ENCODE peak calls at places on chromosomes 6 and 20, in five cellular contexts. Q is sigmoid colon, T is spleen, C is tibial nerve, G is ovary. K is an unnamed sample.

GRCh38 chr6:142907017-142907470 is 37.9 kb downstream of the HIVEP2 start:
- DNase-seq in Q (no peak), T (no peak), C (no peak), G (no peak), K (no peak)

GRCh38 chr6:169158182-169158573 is 95.5 kb downstream of the THBS2 start:
- DNase-seq in Q (peak; percentile 80), T (no peak), C (peak; percentile 49), G (peak; percentile 90), K (no peak)

GRCh38 chr6:157110620-157111019 is 212.7 kb downstream of the TMEM242 start:
- DNase-seq in Q (no peak), T (no peak), C (no peak), G (no peak), K (no peak)

GRCh38 chr6:89763550-89763949 is 56.0 kb downstream of the MDN1 start:
- DNase-seq in Q (no peak), T (no peak), C (no peak), G (no peak), K (no peak)

GRCh38 chr20:60507087-60507684 is 549.0 kb downstream of the CDH26 start:
- DNase-seq in Q (no peak), T (no peak), C (no peak), G (no peak), K (no peak)

GRCh38 chr20:50216543-50217206 is 26.0 kb downstream of the CEBPB start:
- DNase-seq in Q (no peak), T (no peak), C (no peak), G (no peak), K (peak; percentile 39)

GRCh38 chr6:27136077-27136644 is 111.3 kb upstream of the PRSS16 start:
- DNase-seq in Q (no peak), T (no peak), C (no peak), G (no peak), K (no peak)

GRCh38 chr20:61744691-61745396 is 320.8 kb downstream of the TAF4 start:
- DNase-seq in Q (no peak), T (peak; percentile 38), C (no peak), G (no peak), K (no peak)

GRCh38 chr6:6806793-6807518 is 218.4 kb downstream of the LY86 start:
- DNase-seq in Q (peak; percentile 75), T (peak; percentile 87), C (peak; percentile 49), G (peak; percentile 27), K (peak; percentile 65)

GRCh38 chr6:89976141-89977020 is 82.1 kb downstream of the GJA10 start:
- DNase-seq in Q (no peak), T (no peak), C (no peak), G (no peak), K (no peak)

GRCh38 chr6:42279144-42279781 is 61.6 kb upstream of the MRPS10 start:
- DNase-seq in Q (peak; percentile 71), T (peak; percentile 85), C (no peak), G (peak; percentile 65), K (peak; percentile 83)

GRCh38 chr20:58864346-58864745 is 11.8 kb downstream of the GNAS start:
- DNase-seq in Q (no peak), T (no peak), C (no peak), G (no peak), K (no peak)

GRCh38 chr20:427401-427800 is 19.3 kb downstream of the RBCK1 start:
- DNase-seq in Q (no peak), T (no peak), C (no peak), G (no peak), K (no peak)

GRCh38 chr20:25356294-25356933 is 34.2 kb downstream of the ABHD12 start:
- DNase-seq in Q (no peak), T (no peak), C (no peak), G (no peak), K (no peak)

GRCh38 chr6:149963212-149963461 is 606 bp upstream of the ULBP1 start:
- DNase-seq in Q (no peak), T (no peak), C (no peak), G (no peak), K (no peak)

GRCh38 chr20:16283307-16283706 is 289.9 kb downstream of the KIF16B start:
- DNase-seq in Q (no peak), T (no peak), C (no peak), G (no peak), K (no peak)

GRCh38 chr20:57429579-57430202 is 38.5 kb downstream of the RBM38 start:
- DNase-seq in Q (no peak), T (peak; percentile 71), C (no peak), G (no peak), K (no peak)

GRCh38 chr20:57426831-57427230 is 35.6 kb downstream of the RBM38 start:
- DNase-seq in Q (no peak), T (peak; percentile 74), C (no peak), G (no peak), K (no peak)

GRCh38 chr20:57426156-57426769 is 35.1 kb downstream of the RBM38 start:
- DNase-seq in Q (no peak), T (peak; percentile 54), C (no peak), G (no peak), K (no peak)

GRCh38 chr20:57427239-57428127 is 36.3 kb downstream of the RBM38 start:
- DNase-seq in Q (no peak), T (peak; percentile 50), C (no peak), G (no peak), K (no peak)

DNA sequence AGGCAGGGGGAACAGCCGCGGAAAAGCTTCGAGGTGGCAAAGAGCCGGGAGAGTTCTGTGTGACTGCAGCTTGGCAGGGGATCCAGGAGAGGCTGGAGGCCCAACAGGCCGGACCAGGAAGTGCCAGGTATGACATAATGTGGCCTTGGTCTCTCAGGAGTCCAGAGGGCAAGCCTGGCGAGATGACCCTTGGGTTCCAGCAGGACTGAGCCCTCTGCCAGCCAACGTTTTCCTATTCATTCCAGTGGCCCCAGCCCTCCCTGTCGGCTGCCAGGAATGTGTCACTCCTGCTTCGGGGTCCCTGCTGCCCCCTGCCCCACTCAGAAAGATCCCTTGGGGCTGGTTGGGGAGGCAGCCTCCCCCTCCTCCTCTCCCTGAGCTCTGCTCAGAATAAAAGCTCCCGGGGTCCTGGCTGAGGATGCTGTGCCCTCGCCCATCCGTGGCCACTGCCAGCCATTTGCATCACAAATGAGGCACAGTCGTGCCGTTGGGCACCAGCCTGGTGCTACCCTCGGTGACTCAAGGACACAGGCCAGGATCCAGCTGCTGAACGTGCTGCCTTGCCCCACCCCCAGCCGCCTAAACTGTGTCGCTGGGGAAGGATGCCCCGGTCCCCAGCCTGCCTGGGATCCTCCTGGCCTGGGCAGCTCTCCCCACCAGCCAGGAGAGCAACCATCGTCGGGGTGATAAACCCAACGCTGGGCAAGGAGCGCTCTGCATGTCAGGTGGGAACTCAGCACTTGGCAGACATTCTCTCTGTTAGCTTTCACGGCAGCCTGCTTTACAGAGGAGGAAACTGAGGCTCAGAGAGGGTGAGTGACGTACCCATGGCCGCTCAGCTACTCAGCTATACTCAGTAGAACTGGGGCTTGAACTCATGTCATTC is 37.7 kb downstream of the RBM38 start:
- DNase-seq in Q (no peak), T (peak; percentile 79), C (no peak), G (no peak), K (no peak)
- H3K4me1 ChIP-seq in Q (peaks cover 13% of the 10 kb centered on the region), T (peaks cover 49% of the 10 kb centered on the region), C (peaks cover 7% of the 10 kb centered on the region), G (peaks cover 7% of the 10 kb centered on the region), K (peaks cover 16% of the 10 kb centered on the region)

DNA sequence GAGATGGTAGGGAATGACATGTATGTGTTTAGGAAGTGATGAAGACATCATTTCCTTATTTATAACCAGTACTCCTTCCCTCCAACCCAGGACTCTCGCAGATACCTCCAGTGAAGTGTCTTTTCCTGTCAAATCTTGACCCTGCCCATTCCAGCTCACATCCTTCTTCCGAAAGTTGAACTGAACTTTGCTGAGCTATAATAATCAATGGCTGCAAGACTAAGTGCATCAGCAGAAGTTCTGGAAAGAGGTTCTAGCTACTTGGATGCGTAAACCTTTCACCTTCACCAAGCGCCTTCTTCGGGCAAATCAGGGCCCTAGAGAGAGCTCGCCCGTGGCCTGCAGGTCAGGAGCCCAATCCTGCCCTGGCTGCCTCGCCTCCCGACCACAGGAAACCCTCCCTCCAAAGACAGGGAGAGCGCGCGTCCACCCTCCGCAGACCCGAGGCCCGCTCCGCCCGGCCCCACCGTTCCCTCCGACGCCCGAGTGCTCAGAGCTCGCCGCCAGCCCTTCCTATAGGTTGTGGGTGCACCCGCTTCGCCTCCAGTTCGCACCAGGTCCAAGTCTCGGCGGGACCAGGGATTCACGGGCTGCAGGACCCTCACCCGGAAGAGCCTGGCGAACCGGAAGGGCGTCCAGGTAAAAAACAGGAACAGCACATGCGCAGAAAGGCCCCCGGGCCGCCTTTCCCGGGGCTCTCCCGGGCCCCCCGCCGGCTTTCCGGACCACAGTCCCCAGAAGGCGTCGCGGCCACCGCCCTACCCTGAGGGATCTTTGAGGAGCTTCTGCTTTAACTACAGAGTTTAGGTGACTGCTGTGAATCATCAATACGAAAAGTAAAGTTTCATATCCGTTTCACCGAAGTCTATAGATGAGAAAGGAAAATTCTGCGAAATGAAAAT is at the start of gene ZNF334:
- DNase-seq in Q (peak; percentile 76), T (peak; percentile 77), C (no peak), G (peak; percentile 72), K (no peak)
- TF ChIP-seq POLR2A in Q (no peak), T (no peak), C (no peak), G (no peak), K (peak; percentile 15)

GRCh38 chr20:10920396-10920795 is 246.6 kb upstream of the JAG1 start:
- DNase-seq in Q (no peak), T (no peak), C (no peak), G (no peak), K (no peak)

GRCh38 chr20:10924628-10925266 is 250.9 kb upstream of the JAG1 start:
- DNase-seq in Q (no peak), T (no peak), C (no peak), G (no peak), K (no peak)

GRCh38 chr20:10922941-10923340 is 249.1 kb upstream of the JAG1 start:
- DNase-seq in Q (no peak), T (no peak), C (no peak), G (no peak), K (no peak)

GRCh38 chr20:10921491-10922010 is 247.8 kb upstream of the JAG1 start:
- DNase-seq in Q (no peak), T (no peak), C (no peak), G (no peak), K (no peak)

GRCh38 chr20:10922521-10922920 is 248.7 kb upstream of the JAG1 start:
- DNase-seq in Q (no peak), T (no peak), C (no peak), G (no peak), K (no peak)
- H3K27ac ChIP-seq in Q (no peak overlapping the region), T (no peak overlapping the region), C (no peak overlapping the region), G (no peak overlapping the region), K (no peak overlapping the region)

GRCh38 chr20:36465109-36466080 is 75.9 kb upstream of the MYL9 start:
- DNase-seq in Q (peak; percentile 86), T (no peak), C (peak; percentile 49), G (peak; percentile 29), K (peak; percentile 64)

GRCh38 chr20:36467076-36467999 is 74.0 kb upstream of the MYL9 start:
- DNase-seq in Q (peak; percentile 77), T (peak; percentile 89), C (no peak), G (no peak), K (peak; percentile 65)

GRCh38 chr20:36468149-36469000 is 72.9 kb upstream of the MYL9 start:
- DNase-seq in Q (no peak), T (no peak), C (no peak), G (no peak), K (no peak)

GRCh38 chr20:36463212-36464061 is 77.9 kb upstream of the MYL9 start:
- DNase-seq in Q (no peak), T (no peak), C (no peak), G (no peak), K (no peak)

DNA sequence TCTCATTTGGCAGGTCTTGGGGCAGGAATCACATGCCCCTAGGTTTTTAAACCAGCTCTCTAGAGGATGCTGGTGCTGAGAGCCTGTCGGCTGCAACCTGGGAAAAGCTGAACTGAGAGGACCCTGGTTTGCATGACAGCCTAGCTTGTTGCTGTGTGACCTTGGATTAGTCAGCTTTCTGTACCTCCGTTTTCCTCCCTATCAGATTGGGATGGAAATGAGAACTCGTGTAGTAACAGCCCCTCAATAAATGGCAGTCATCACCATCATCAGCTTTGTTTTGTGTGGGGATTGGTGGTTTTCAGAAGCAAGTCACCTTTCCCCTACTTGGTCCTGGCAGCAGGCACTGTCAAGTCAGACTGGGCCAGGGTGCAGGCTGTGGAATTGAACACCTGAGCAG is 75.2 kb upstream of the MYL9 start:
- DNase-seq in Q (no peak), T (no peak), C (no peak), G (no peak), K (no peak)
- H3K4me1 ChIP-seq in Q (peaks cover 90% of the 10 kb centered on the region), T (peaks cover 78% of the 10 kb centered on the region), C (peaks cover 67% of the 10 kb centered on the region), G (peaks cover 28% of the 10 kb centered on the region), K (peaks cover 53% of the 10 kb centered on the region)

K was measured in Peyer's patch.